ENCODE peak calls at places on chromosome X, in seven cellular contexts. One of them, this sample, is unnamed.

GRCh38 chrX:148771440-148771839 is 271.0 kb downstream of the AFF2 start:
- DNase-seq in neural progenitor cell: no peak
- DNase-seq in A549: no peak
- DNase-seq in pancreas: no peak
- DNase-seq in astrocyte: no peak
- DNase-seq in adrenal gland: no peak
- DNase-seq in spleen: no peak
- DNase-seq in this sample: no peak

GRCh38 chrX:40644821-40645358 is 2.5 kb downstream of the CXorf38 start:
- DNase-seq in pancreas: peak; percentile 48
- DNase-seq in astrocyte: peak; percentile 60
- DNase-seq in adrenal gland: peak; percentile 58
- DNase-seq in neural progenitor cell: no peak
- DNase-seq in spleen: peak; percentile 89
- DNase-seq in A549: no peak
- DNase-seq in this sample: no peak

GRCh38 chrX:15349046-15349445 is 13.7 kb upstream of the PIGA start:
- DNase-seq in adrenal gland: peak; percentile 35
- DNase-seq in neural progenitor cell: peak; percentile 85
- DNase-seq in A549: peak; percentile 31
- DNase-seq in spleen: no peak
- DNase-seq in astrocyte: peak; percentile 32
- DNase-seq in pancreas: peak; percentile 27
- DNase-seq in this sample: peak; percentile 79

GRCh38 chrX:34874763-34875162 is 67.8 kb upstream of the FAM47B start:
- DNase-seq in neural progenitor cell: no peak
- DNase-seq in spleen: no peak
- DNase-seq in adrenal gland: no peak
- DNase-seq in astrocyte: no peak
- DNase-seq in A549: no peak
- DNase-seq in pancreas: no peak
- DNase-seq in this sample: no peak

GRCh38 chrX:31423575-31424284 is 351.9 kb upstream of the FTHL17 start:
- DNase-seq in spleen: no peak
- DNase-seq in pancreas: peak; percentile 18
- DNase-seq in adrenal gland: peak; percentile 21
- DNase-seq in neural progenitor cell: peak; percentile 60
- DNase-seq in astrocyte: peak; percentile 32
- DNase-seq in A549: peak; percentile 1
- DNase-seq in this sample: peak; percentile 79

GRCh38 chrX:47501226-47502071 is 18.4 kb upstream of the ZNF41 start:
- DNase-seq in spleen: no peak
- DNase-seq in A549: no peak
- DNase-seq in neural progenitor cell: peak; percentile 37
- DNase-seq in astrocyte: peak; percentile 57
- DNase-seq in pancreas: no peak
- DNase-seq in adrenal gland: no peak
- DNase-seq in this sample: peak; percentile 18

GRCh38 chrX:44432641-44433040 is 89.2 kb upstream of the EFHC2 start:
- DNase-seq in pancreas: no peak
- DNase-seq in astrocyte: no peak
- DNase-seq in neural progenitor cell: no peak
- DNase-seq in adrenal gland: no peak
- DNase-seq in spleen: no peak
- DNase-seq in A549: no peak
- DNase-seq in this sample: peak; percentile 36

GRCh38 chrX:116272328-116272727 is 101.8 kb downstream of the AGTR2 start:
- DNase-seq in spleen: no peak
- DNase-seq in neural progenitor cell: no peak
- DNase-seq in pancreas: no peak
- DNase-seq in astrocyte: peak; percentile 96
- DNase-seq in adrenal gland: no peak
- DNase-seq in A549: peak; percentile 12
- DNase-seq in this sample: no peak

GRCh38 chrX:33379839-33380238 is 168.5 kb upstream of the DMD start:
- DNase-seq in spleen: no peak
- DNase-seq in astrocyte: no peak
- DNase-seq in A549: no peak
- DNase-seq in adrenal gland: peak; percentile 41
- DNase-seq in neural progenitor cell: no peak
- DNase-seq in pancreas: no peak
- DNase-seq in this sample: no peak

DNA sequence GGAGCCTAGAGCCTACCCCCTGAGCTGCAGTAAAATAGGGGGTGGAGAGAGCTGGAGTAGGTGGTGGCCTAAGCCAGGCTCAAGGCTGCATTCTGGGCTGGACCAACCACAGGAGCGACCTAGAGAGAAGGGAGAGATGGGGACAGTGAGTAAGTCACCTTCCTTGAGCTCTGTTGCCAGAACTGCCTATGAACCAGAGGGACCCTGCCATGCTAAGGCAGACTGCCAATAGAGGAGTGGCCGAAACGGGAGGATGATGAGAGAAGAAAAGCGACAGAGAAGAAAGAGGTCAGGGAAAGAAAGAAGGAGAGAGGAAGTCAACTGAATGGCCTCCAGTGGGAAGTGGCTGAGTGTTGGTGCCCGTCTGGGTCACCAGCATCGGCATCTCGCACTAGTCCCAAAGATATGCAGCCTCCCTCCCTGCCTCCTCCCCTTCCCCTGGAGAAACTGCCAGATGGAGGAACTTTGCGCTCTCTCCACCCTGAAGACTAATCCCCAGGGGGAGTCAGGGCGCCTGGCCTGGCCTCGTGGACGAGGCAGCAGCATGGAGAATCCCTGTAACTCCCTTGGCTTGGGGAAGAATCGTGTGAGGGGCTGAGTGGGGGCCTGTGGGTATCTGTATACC is 28.8 kb downstream of the ELF4 start:
- DNase-seq in neural progenitor cell: no peak
- DNase-seq in adrenal gland: peak; percentile 35
- DNase-seq in astrocyte: no peak
- DNase-seq in A549: no peak
- DNase-seq in spleen: no peak
- DNase-seq in pancreas: no peak
- DNase-seq in this sample: no peak
- H3K4me1 ChIP-seq in neural progenitor cell: no peaks in the 10 kb centered on the region
- H3K4me1 ChIP-seq in adrenal gland: peaks cover 5% of the 10 kb centered on the region
- H3K4me1 ChIP-seq in astrocyte: peaks cover 8% of the 10 kb centered on the region
- H3K4me1 ChIP-seq in A549: peaks cover 3% of the 10 kb centered on the region
- H3K4me1 ChIP-seq in spleen: peaks cover 62% of the 10 kb centered on the region
- H3K4me1 ChIP-seq in pancreas: no peaks in the 10 kb centered on the region
- H3K4me1 ChIP-seq in this sample: no peaks in the 10 kb centered on the region

GRCh38 chrX:153921070-153921469 is 5.0 kb downstream of the ARHGAP4 start:
- DNase-seq in neural progenitor cell: no peak
- DNase-seq in adrenal gland: no peak
- DNase-seq in astrocyte: no peak
- DNase-seq in A549: no peak
- DNase-seq in spleen: no peak
- DNase-seq in pancreas: no peak
- DNase-seq in this sample: no peak

GRCh38 chrX:153922286-153922573 is 3.8 kb downstream of the ARHGAP4 start:
- DNase-seq in neural progenitor cell: no peak
- DNase-seq in adrenal gland: no peak
- DNase-seq in spleen: no peak
- DNase-seq in pancreas: no peak
- DNase-seq in A549: no peak
- DNase-seq in astrocyte: no peak
- DNase-seq in this sample: no peak

GRCh38 chrX:153924149-153924861 is 1.8 kb downstream of the ARHGAP4 start:
- DNase-seq in pancreas: no peak
- DNase-seq in neural progenitor cell: peak; percentile 57
- DNase-seq in spleen: peak; percentile 88
- DNase-seq in A549: peak; percentile 34
- DNase-seq in astrocyte: no peak
- DNase-seq in adrenal gland: no peak
- DNase-seq in this sample: peak; percentile 64

GRCh38 chrX:153921511-153922285 is 4.4 kb downstream of the ARHGAP4 start:
- DNase-seq in adrenal gland: no peak
- DNase-seq in astrocyte: no peak
- DNase-seq in spleen: peak; percentile 81
- DNase-seq in neural progenitor cell: no peak
- DNase-seq in pancreas: no peak
- DNase-seq in A549: no peak
- DNase-seq in this sample: no peak

DNA sequence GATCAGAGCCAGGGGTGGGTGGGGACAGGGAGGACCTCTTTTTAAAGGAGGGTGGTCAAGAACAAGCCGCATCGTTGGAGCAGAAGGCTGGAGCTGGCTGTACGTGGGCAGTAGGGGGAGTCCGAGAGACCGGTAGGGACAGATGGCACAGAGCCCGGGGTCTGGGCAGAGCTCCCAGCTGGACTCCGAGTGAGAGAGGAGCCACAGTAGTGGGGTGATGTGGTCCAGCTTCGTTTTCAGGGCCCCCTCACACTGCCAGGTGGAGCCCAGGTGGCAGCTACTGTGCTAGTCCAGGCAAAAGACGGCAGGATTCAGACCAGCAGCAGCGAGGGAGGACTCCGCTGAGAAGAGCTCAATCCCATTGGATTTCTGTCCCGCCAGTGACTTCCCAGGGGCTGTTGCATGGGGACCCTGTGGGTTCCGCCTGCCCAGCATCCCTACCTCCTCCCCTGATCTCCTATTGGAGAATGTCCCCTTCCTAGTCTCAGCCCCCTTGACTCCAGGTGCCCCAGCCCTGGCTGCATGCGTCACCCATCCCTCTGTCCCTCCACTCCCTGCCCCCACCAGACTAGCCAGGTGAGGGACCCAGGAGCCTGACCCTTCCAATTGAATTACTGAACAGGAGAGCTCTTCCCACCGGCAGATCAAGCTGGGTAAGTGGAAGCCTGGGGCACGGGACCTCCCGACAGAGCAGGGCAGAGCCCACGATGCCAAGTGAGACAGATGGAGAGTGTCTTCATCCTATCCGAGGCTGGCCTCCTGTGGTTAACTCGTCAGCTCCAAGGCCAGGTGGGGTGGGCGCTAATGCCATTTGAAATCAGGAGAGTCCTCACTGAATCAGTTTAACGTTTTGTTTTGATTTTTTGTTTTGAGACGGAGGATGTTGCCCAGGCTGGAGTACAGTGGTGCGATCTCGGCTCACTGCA is 2.9 kb downstream of the ARHGAP4 start:
- DNase-seq in A549: peak; percentile 69
- DNase-seq in spleen: peak; percentile 86
- DNase-seq in pancreas: peak; percentile 81
- DNase-seq in astrocyte: peak; percentile 45
- DNase-seq in adrenal gland: peak; percentile 80
- DNase-seq in neural progenitor cell: peak; percentile 41
- DNase-seq in this sample: no peak
- TF ChIP-seq CTCF in A549: peak; percentile 49
- TF ChIP-seq CTCF in spleen: no peak
- TF ChIP-seq CTCF in pancreas: peak; percentile 29
- TF ChIP-seq CTCF in astrocyte: peak; percentile 19
- TF ChIP-seq CTCF in adrenal gland: peak; percentile 47
- TF ChIP-seq CTCF in neural progenitor cell: peak; percentile 38
- TF ChIP-seq CTCF in this sample: peak; percentile 52

DNA sequence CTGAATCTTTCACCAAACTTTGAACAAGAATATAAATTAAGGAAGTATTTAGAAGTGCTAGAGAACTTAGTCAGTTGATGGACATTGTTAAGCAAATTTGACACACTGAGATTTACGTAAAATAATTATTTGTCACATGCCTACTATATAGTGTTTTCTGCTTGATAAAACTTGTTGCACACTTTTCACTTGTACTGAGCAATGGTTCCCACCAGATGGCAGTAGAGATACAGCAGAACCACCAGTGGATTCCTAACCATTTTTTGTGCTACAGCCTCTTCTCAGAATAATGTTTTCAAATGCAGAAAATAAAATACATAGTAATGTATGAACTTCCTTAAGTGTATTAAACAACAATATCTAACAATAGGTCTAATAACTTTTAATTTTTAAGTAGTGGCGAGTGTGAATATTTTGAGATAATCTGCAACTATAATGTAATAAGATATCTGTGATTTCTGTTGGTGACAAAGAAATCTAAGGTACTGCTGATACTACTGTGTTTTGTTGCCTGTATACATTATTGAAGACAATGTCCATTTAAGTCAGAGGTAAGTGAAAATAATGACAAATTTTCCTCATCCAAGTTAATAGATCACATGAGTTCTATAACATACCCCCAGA is 81.2 kb downstream of the APOOL start:
- DNase-seq in spleen: no peak
- DNase-seq in neural progenitor cell: peak; percentile 17
- DNase-seq in pancreas: no peak
- DNase-seq in A549: peak; percentile 16
- DNase-seq in astrocyte: peak; percentile 10
- DNase-seq in adrenal gland: no peak
- DNase-seq in this sample: peak; percentile 40
- H3K4me1 ChIP-seq in spleen: no peaks in the 10 kb centered on the region
- H3K4me1 ChIP-seq in neural progenitor cell: no peaks in the 10 kb centered on the region
- H3K4me1 ChIP-seq in pancreas: no peaks in the 10 kb centered on the region
- H3K4me1 ChIP-seq in A549: no peaks in the 10 kb centered on the region
- H3K4me1 ChIP-seq in astrocyte: no peaks in the 10 kb centered on the region
- H3K4me1 ChIP-seq in adrenal gland: no peaks in the 10 kb centered on the region
- H3K4me1 ChIP-seq in this sample: peaks cover 8% of the 10 kb centered on the region

GRCh38 chrX:39476596-39476995 is 621.2 kb downstream of the BCOR start:
- DNase-seq in neural progenitor cell: peak; percentile 56
- DNase-seq in A549: no peak
- DNase-seq in spleen: no peak
- DNase-seq in astrocyte: no peak
- DNase-seq in pancreas: no peak
- DNase-seq in adrenal gland: no peak
- DNase-seq in this sample: peak; percentile 48

GRCh38 chrX:39477031-39477430 is 620.7 kb downstream of the BCOR start:
- DNase-seq in astrocyte: no peak
- DNase-seq in A549: no peak
- DNase-seq in neural progenitor cell: no peak
- DNase-seq in spleen: no peak
- DNase-seq in adrenal gland: no peak
- DNase-seq in pancreas: no peak
- DNase-seq in this sample: no peak

GRCh38 chrX:39475372-39475771 is 622.4 kb downstream of the BCOR start:
- DNase-seq in spleen: no peak
- DNase-seq in neural progenitor cell: peak; percentile 62
- DNase-seq in astrocyte: no peak
- DNase-seq in A549: no peak
- DNase-seq in pancreas: no peak
- DNase-seq in adrenal gland: no peak
- DNase-seq in this sample: no peak

GRCh38 chrX:39479856-39480255 is 617.9 kb downstream of the BCOR start:
- DNase-seq in spleen: no peak
- DNase-seq in pancreas: no peak
- DNase-seq in A549: no peak
- DNase-seq in adrenal gland: no peak
- DNase-seq in neural progenitor cell: no peak
- DNase-seq in astrocyte: no peak
- DNase-seq in this sample: no peak

DNA sequence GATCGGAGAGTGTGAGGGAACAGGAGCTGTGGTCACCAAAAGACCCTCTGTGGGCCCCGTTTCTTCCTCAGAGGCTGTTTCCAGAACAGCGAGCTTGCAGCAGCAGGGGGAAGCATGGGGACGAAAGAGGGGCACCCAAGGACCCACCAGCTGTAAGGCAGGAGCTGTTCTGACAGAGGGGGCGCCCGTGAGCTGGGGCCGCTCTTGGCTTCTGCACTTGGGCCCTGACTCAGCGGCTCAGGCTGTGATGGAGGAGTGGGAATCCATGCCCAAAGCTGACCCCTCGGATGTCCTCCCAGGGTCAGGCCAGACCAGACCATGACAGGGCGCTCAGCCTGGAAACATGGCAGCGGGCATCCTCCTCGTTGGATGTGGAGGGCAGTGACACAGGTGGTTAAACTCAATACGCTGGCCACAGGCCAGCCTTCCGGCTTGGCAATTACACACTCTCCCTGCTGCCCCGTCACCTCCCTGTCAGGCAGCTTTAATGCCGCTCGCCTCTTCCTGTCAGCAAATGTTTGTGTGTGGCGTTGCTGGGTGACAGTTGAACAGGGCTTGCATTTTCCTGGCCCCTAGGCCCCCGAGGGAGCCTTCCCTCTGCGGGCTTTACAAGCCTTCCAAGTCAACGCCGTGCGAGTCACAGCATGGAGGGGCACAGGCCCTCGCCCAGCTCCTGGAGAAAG is 620.2 kb downstream of the BCOR start:
- DNase-seq in astrocyte: peak; percentile 11
- DNase-seq in pancreas: peak; percentile 35
- DNase-seq in adrenal gland: peak; percentile 20
- DNase-seq in neural progenitor cell: peak; percentile 47
- DNase-seq in A549: no peak
- DNase-seq in spleen: no peak
- DNase-seq in this sample: peak; percentile 64
- TF ChIP-seq CTCF in astrocyte: no peak
- TF ChIP-seq CTCF in pancreas: no peak
- TF ChIP-seq CTCF in adrenal gland: no peak
- TF ChIP-seq CTCF in neural progenitor cell: peak; percentile 57
- TF ChIP-seq CTCF in A549: no peak
- TF ChIP-seq CTCF in spleen: no peak
- TF ChIP-seq CTCF in this sample: peak; percentile 24

This sample was measured in cardiac muscle cell.